ENCODE peak calls at places on chromosomes 5 and 9, in five cellular contexts. One of them, this sample, is unnamed.

GRCh38 chr5:149227168-149227826 is 44.4 kb upstream of the AFAP1L1 start:
- DNase-seq in left ventricle myocardium inferior: no peak
- DNase-seq in esophagus squamous epithelium: no peak
- DNase-seq in B cell: no peak
- DNase-seq in brain microvascular endothelial cell: peak
- DNase-seq in this sample: no peak

GRCh38 chr9:6584881-6585597 is 60.5 kb downstream of the GLDC start:
- DNase-seq in left ventricle myocardium inferior: no peak
- DNase-seq in esophagus squamous epithelium: no peak
- DNase-seq in B cell: no peak
- DNase-seq in brain microvascular endothelial cell: no peak
- DNase-seq in this sample: peak

GRCh38 chr5:43425965-43426364 is 13.8 kb upstream of the CCL28 start:
- DNase-seq in left ventricle myocardium inferior: no peak
- DNase-seq in esophagus squamous epithelium: no peak
- DNase-seq in B cell: no peak
- DNase-seq in brain microvascular endothelial cell: peak
- DNase-seq in this sample: no peak

GRCh38 chr5:50751064-50751657 is 84.7 kb downstream of the PARP8 start:
- DNase-seq in left ventricle myocardium inferior: no peak
- DNase-seq in esophagus squamous epithelium: no peak
- DNase-seq in B cell: peak
- DNase-seq in brain microvascular endothelial cell: peak
- DNase-seq in this sample: peak

GRCh38 chr5:157390179-157390923 is 69.7 kb upstream of the NIPAL4 start:
- DNase-seq in left ventricle myocardium inferior: no peak
- DNase-seq in esophagus squamous epithelium: no peak
- DNase-seq in B cell: no peak
- DNase-seq in brain microvascular endothelial cell: peak
- DNase-seq in this sample: no peak

GRCh38 chr9:90307177-90307833 is 335.3 kb downstream of the DIRAS2 start:
- DNase-seq in left ventricle myocardium inferior: no peak
- DNase-seq in esophagus squamous epithelium: no peak
- DNase-seq in B cell: no peak
- DNase-seq in brain microvascular endothelial cell: no peak
- DNase-seq in this sample: no peak

GRCh38 chr5:83914662-83915418 is 194.2 kb upstream of the HAPLN1 start:
- DNase-seq in left ventricle myocardium inferior: no peak
- DNase-seq in esophagus squamous epithelium: no peak
- DNase-seq in B cell: no peak
- DNase-seq in brain microvascular endothelial cell: peak
- DNase-seq in this sample: no peak

GRCh38 chr5:40797273-40798011 is 732 bp downstream of the PRKAA1 start:
- DNase-seq in left ventricle myocardium inferior: peak
- DNase-seq in esophagus squamous epithelium: no peak
- DNase-seq in B cell: no peak
- DNase-seq in brain microvascular endothelial cell: peak
- DNase-seq in this sample: peak

GRCh38 chr5:8340739-8341344 is 471.9 kb downstream of the MTRR start:
- DNase-seq in left ventricle myocardium inferior: no peak
- DNase-seq in esophagus squamous epithelium: no peak
- DNase-seq in B cell: no peak
- DNase-seq in brain microvascular endothelial cell: peak
- DNase-seq in this sample: peak

GRCh38 chr9:129436751-129437625 is 183.9 kb downstream of the C9orf50 start:
- DNase-seq in left ventricle myocardium inferior: peak
- DNase-seq in esophagus squamous epithelium: no peak
- DNase-seq in B cell: peak
- DNase-seq in brain microvascular endothelial cell: no peak
- DNase-seq in this sample: no peak

DNA sequence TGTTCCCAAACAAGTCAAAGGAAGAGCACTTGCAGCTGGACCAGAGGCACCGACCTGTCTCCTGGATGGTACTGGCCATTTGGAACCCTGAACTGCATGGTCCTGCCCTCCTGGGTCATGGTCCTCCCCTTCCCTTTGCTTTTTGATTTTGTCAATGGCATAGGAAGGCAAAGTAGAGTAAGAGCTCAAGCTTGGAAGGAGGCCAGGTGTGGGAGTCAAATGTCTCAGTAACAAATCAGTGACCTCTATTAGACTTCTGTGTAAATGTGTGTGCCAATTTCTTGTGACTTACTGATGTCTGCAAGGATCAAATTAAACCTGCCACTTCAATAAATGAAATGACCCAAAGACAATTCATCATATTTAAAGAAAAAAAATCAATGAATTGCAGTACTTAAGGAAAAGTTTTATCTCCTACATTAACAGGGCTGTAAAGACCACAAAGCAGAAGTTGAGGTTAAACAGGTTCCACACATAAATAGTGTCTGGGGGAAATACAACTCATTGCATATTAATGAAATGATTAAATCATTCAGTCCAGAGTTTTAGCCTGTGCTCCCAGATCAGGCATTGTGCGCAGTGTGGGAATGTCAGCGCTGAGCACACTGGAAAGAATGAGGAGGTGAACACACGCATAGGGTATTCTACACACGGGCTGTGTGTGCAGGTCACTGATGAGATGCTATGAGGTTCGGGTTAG is 32.7 kb downstream of the OSMR start:
- DNase-seq in left ventricle myocardium inferior: no peak
- DNase-seq in esophagus squamous epithelium: no peak
- DNase-seq in B cell: no peak
- DNase-seq in brain microvascular endothelial cell: no peak
- DNase-seq in this sample: no peak
- TF ChIP-seq CTCF in left ventricle myocardium inferior: no peak
- TF ChIP-seq CTCF in esophagus squamous epithelium: no peak
- TF ChIP-seq CTCF in B cell: no peak
- TF ChIP-seq CTCF in brain microvascular endothelial cell: no peak
- TF ChIP-seq CTCF in this sample: no peak

GRCh38 chr9:133709716-133710571 is 28.2 kb downstream of the SARDH start:
- DNase-seq in left ventricle myocardium inferior: no peak
- DNase-seq in esophagus squamous epithelium: no peak
- DNase-seq in B cell: no peak
- DNase-seq in brain microvascular endothelial cell: no peak
- DNase-seq in this sample: no peak

GRCh38 chr9:133707065-133707760 is 30.9 kb downstream of the SARDH start:
- DNase-seq in left ventricle myocardium inferior: peak
- DNase-seq in esophagus squamous epithelium: no peak
- DNase-seq in B cell: no peak
- DNase-seq in brain microvascular endothelial cell: peak
- DNase-seq in this sample: no peak

GRCh38 chr9:133708123-133708769 is 29.9 kb downstream of the SARDH start:
- DNase-seq in left ventricle myocardium inferior: no peak
- DNase-seq in esophagus squamous epithelium: no peak
- DNase-seq in B cell: no peak
- DNase-seq in brain microvascular endothelial cell: no peak
- DNase-seq in this sample: no peak

GRCh38 chr9:133707761-133708122 is 30.4 kb downstream of the SARDH start:
- DNase-seq in left ventricle myocardium inferior: no peak
- DNase-seq in esophagus squamous epithelium: no peak
- DNase-seq in B cell: no peak
- DNase-seq in brain microvascular endothelial cell: no peak
- DNase-seq in this sample: no peak

GRCh38 chr9:133708770-133709611 is 29.2 kb downstream of the SARDH start:
- DNase-seq in left ventricle myocardium inferior: no peak
- DNase-seq in esophagus squamous epithelium: no peak
- DNase-seq in B cell: no peak
- DNase-seq in brain microvascular endothelial cell: no peak
- DNase-seq in this sample: peak
- TF ChIP-seq CTCF in left ventricle myocardium inferior: no peak
- TF ChIP-seq CTCF in esophagus squamous epithelium: no peak
- TF ChIP-seq CTCF in B cell: no peak
- TF ChIP-seq CTCF in brain microvascular endothelial cell: no peak
- TF ChIP-seq CTCF in this sample: no peak

DNA sequence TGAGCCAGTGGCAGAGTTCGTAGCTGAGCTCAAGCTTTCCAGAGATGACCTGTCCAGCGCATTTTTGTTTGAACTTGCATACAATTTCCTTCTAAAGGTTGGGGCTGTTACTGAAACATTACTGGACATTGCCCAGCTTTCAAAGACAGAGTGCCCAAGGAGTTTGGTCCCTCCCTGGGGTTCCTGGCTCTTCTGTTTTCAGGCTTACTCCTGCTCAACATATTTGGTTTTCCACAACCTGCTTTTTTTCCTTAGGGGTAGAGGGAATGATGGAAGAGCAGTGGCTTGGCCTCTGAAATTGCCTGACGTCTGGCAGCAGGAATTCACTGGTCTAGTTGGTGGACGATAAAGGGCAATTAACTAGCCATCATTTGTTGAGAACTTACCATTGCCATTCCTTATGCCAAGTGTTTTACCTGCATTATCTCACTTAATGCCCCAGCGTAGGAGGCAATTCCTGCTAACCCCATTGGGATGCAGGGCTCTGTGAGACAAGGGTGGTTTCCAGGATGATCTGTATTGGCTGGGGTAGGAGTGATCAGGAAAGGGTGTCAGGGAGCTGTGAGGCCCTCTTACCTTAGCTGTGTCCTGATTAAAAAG is 1.2 kb downstream of the RGS3 start:
- DNase-seq in left ventricle myocardium inferior: no peak
- DNase-seq in esophagus squamous epithelium: no peak
- DNase-seq in B cell: no peak
- DNase-seq in brain microvascular endothelial cell: no peak
- DNase-seq in this sample: no peak
- TF ChIP-seq CTCF in left ventricle myocardium inferior: no peak
- TF ChIP-seq CTCF in esophagus squamous epithelium: no peak
- TF ChIP-seq CTCF in B cell: no peak
- TF ChIP-seq CTCF in brain microvascular endothelial cell: no peak
- TF ChIP-seq CTCF in this sample: no peak

GRCh38 chr5:120684749-120685415 is 220.8 kb downstream of the PRR16 start:
- DNase-seq in left ventricle myocardium inferior: no peak
- DNase-seq in esophagus squamous epithelium: no peak
- DNase-seq in B cell: no peak
- DNase-seq in brain microvascular endothelial cell: no peak
- DNase-seq in this sample: no peak
- TF ChIP-seq CTCF in left ventricle myocardium inferior: no peak
- TF ChIP-seq CTCF in esophagus squamous epithelium: no peak
- TF ChIP-seq CTCF in B cell: no peak
- TF ChIP-seq CTCF in brain microvascular endothelial cell: peak
- TF ChIP-seq CTCF in this sample: no peak

GRCh38 chr5:176675676-176676360 is 28.5 kb downstream of the TSPAN17 start:
- DNase-seq in left ventricle myocardium inferior: no peak
- DNase-seq in esophagus squamous epithelium: no peak
- DNase-seq in B cell: no peak
- DNase-seq in brain microvascular endothelial cell: peak
- DNase-seq in this sample: no peak
- TF ChIP-seq CTCF in left ventricle myocardium inferior: peak
- TF ChIP-seq CTCF in esophagus squamous epithelium: peak
- TF ChIP-seq CTCF in B cell: no peak
- TF ChIP-seq CTCF in brain microvascular endothelial cell: peak
- TF ChIP-seq CTCF in this sample: no peak

DNA sequence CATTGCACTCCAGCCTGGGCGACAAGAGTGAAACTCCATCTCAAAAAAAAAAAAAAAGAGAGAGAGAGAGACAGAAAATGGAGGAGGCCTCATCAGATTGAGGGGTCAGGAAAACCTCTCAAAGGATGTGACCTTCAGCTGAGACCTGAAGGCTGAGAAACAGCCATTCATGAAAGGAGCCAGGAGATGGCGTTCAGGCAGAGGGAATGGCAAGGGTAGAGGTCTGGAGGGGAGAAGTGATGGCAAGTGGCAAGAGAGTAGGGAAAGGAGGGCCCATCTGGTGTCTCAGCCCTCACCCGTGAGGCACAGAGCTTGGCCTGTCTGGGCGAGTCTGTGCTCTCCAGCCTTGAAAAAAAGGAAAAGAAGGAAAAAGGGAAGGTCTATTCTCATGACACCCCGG is 17.0 kb downstream of the CAMK2A start:
- DNase-seq in left ventricle myocardium inferior: no peak
- DNase-seq in esophagus squamous epithelium: no peak
- DNase-seq in B cell: no peak
- DNase-seq in brain microvascular endothelial cell: peak
- DNase-seq in this sample: peak
- TF ChIP-seq CTCF in left ventricle myocardium inferior: peak
- TF ChIP-seq CTCF in esophagus squamous epithelium: peak
- TF ChIP-seq CTCF in B cell: no peak
- TF ChIP-seq CTCF in brain microvascular endothelial cell: peak
- TF ChIP-seq CTCF in this sample: peak

DNA sequence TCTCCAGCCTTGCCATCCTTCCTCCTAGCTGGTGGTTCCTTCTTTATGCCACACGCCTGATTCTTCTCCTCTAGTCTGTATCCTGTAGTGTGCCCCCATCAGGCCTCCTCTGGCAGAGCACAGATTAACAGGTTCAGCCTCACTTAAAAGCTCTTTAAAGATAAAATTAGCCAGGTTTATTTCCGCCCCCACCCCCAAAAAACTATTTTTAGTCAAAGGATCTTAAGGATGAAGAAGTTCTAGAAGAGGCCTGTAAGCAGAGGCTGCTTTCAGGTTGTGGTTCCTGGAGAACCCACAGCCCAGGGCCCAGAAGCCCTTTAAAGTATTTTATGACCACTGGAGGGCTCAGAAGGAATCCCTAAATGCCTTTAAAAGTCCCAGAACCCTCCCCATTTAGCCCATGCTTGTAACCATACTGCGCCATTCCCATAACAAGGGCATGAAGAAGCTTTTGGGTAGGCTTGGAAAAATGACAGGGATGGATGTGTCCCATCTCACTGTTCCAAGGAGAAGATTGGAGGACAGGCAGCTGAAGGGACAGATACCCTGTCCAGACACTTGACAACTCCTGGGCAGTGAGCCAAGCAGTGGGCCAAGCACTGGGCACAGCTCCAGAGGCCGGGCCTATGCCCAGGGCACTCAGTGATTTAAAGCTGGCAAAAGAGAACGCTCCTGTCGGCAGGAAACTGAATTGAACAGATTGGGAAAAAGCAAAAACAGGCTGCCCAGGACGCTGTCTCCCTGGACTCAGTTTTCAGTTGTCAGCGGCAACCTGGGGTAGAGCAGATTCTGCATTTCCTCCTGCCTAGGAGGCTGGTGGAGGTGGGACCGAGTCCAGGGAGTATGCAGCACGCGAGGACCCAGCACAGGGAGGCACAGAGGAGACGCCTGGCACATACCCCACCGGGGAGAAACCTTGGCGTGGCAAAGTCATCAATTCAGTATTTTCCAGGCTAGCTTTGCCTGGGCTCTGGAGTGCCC is 106.3 kb upstream of the SSBP2 start:
- DNase-seq in left ventricle myocardium inferior: peak
- DNase-seq in esophagus squamous epithelium: no peak
- DNase-seq in B cell: no peak
- DNase-seq in brain microvascular endothelial cell: no peak
- DNase-seq in this sample: peak
- TF ChIP-seq CTCF in left ventricle myocardium inferior: peak
- TF ChIP-seq CTCF in esophagus squamous epithelium: peak
- TF ChIP-seq CTCF in B cell: no peak
- TF ChIP-seq CTCF in brain microvascular endothelial cell: peak
- TF ChIP-seq CTCF in this sample: peak

This sample was measured in GM20000.